ENCODE peak calls at places on chromosomes 12 and 14, in seven cellular contexts. A is LoVo; J is T-helper 2 cell; D is stimulated activated naive CD4-positive, alpha-beta T cell; V is activated CD4-positive, alpha-beta T cell treated with anti-CD3 and anti-CD28 coated beads, Interleukin-2, amount 50 U/mL, for 4 hours; W is AG04449; G is GM19239. C is an unnamed sample.

GRCh38 chr14:61523751-61524150 is 171.6 kb upstream of the HIF1A start:
- DNase-seq in V (no peak), D (no peak), J (no peak), A (no peak), W (no peak), G (no peak), C (no peak)

GRCh38 chr12:124929649-124930419 is 15.4 kb upstream of the UBC start:
- DNase-seq in J (no peak), A (no peak), D (no peak), W (no peak), G (no peak), V (no peak), C (no peak)

GRCh38 chr14:99579077-99579836 is 24.8 kb downstream of the CCDC85C start:
- DNase-seq in V (no peak), J (no peak), W (no peak), G (no peak), D (no peak), A (no peak), C (no peak)

GRCh38 chr14:35365130-35366047 is 39.2 kb downstream of the NFKBIA start:
- DNase-seq in V (peak), J (peak), D (no peak), A (peak), W (no peak), G (no peak), C (peak)

GRCh38 chr12:109863961-109864712 is 16.2 kb downstream of the GLTP start:
- DNase-seq in A (no peak), J (no peak), W (no peak), G (no peak), D (no peak), V (no peak), C (no peak)

GRCh38 chr14:101379842-101380241 is 181.5 kb upstream of the DIO3 start:
- DNase-seq in D (no peak), W (no peak), A (no peak), J (no peak), G (no peak), V (no peak), C (no peak)

GRCh38 chr14:86513056-86513455 is 983.1 kb downstream of the FLRT2 start:
- DNase-seq in J (no peak), A (no peak), V (no peak), D (no peak), W (no peak), G (no peak), C (no peak)

GRCh38 chr12:22687677-22688076 is 62.7 kb downstream of the ETNK1 start:
- DNase-seq in G (no peak), W (peak), V (no peak), A (no peak), D (no peak), J (no peak), C (no peak)

GRCh38 chr12:76259071-76259470 is 89.1 kb downstream of the BBS10 start:
- DNase-seq in W (no peak), J (no peak), D (no peak), G (no peak), V (no peak), A (no peak), C (no peak)

GRCh38 chr12:50221228-50222008 is 54.2 kb upstream of the CERS5 start:
- DNase-seq in W (no peak), V (no peak), G (no peak), A (no peak), D (no peak), J (no peak), C (no peak)

GRCh38 chr14:21496453-21496852 is 14.7 kb downstream of the METTL3 start:
- DNase-seq in D (no peak), A (no peak), V (no peak), G (no peak), W (no peak), J (no peak), C (no peak)

GRCh38 chr14:95828649-95829265 is 47.9 kb upstream of the TUNAR start:
- DNase-seq in J (no peak), W (no peak), G (no peak), A (no peak), D (no peak), V (no peak), C (no peak)

GRCh38 chr12:124279846-124280360 is 15.0 kb upstream of the RFLNA start:
- DNase-seq in J (no peak), D (no peak), G (no peak), W (no peak), V (no peak), A (no peak), C (no peak)

GRCh38 chr14:101074124-101075024 is 170.9 kb upstream of the RTL1 start:
- DNase-seq in W (no peak), G (no peak), V (no peak), J (no peak), D (no peak), A (no peak), C (no peak)

GRCh38 chr14:105537580-105538474 is 11.4 kb downstream of the TMEM121 start:
- DNase-seq in J (peak), A (peak), D (peak), G (peak), W (no peak), V (peak), C (no peak)

GRCh38 chr12:132399092-132400010 is 70.0 kb upstream of the GALNT9 start:
- DNase-seq in A (no peak), V (no peak), D (no peak), J (no peak), W (no peak), G (no peak), C (no peak)

GRCh38 chr12:105474672-105475071 is 144.2 kb downstream of the C12orf75 start:
- DNase-seq in D (no peak), J (no peak), A (peak), G (no peak), V (no peak), W (no peak), C (no peak)

GRCh38 chr12:14315501-14315900 is 50.0 kb upstream of the ATF7IP start:
- DNase-seq in A (no peak), W (no peak), G (no peak), V (no peak), D (no peak), J (no peak), C (no peak)

GRCh38 chr12:78703820-78704525 is 160.6 kb upstream of the SYT1 start:
- DNase-seq in V (no peak), J (no peak), W (peak), G (no peak), D (no peak), A (peak), C (peak)

GRCh38 chr14:70641548-70642312 is at the start of gene TTC9:
- DNase-seq in A (peak), D (peak), G (peak), J (peak), W (no peak), V (no peak), C (no peak)

GRCh38 chr12:45435945-45436710 is 220.2 kb downstream of the ANO6 start:
- DNase-seq in J (no peak), W (no peak), V (no peak), G (no peak), D (no peak), A (no peak), C (no peak)

GRCh38 chr12:6852651-6853354 is 853 bp downstream of the USP5 start:
- DNase-seq in J (peak), V (peak), G (no peak), D (peak), A (peak), W (no peak), C (no peak)

GRCh38 chr12:50520808-50521207 is 16.0 kb downstream of the DIP2B start:
- DNase-seq in A (no peak), W (no peak), J (no peak), G (no peak), D (no peak), V (no peak), C (no peak)

GRCh38 chr14:68191567-68192321 is 372.2 kb downstream of the RAD51B start:
- DNase-seq in W (no peak), J (no peak), D (no peak), A (peak), V (no peak), G (no peak), C (peak)

GRCh38 chr12:74846116-74846515 is 308.5 kb downstream of the ATXN7L3B start:
- DNase-seq in D (no peak), W (no peak), A (no peak), J (no peak), V (no peak), G (no peak), C (no peak)

GRCh38 chr14:74913986-74914573 is 9.0 kb downstream of the RPS6KL1 start:
- DNase-seq in J (no peak), A (no peak), G (no peak), D (no peak), V (no peak), W (no peak), C (peak)

GRCh38 chr14:55739967-55740707 is 160.1 kb downstream of the KTN1 start:
- DNase-seq in A (no peak), J (no peak), V (no peak), D (no peak), W (no peak), G (no peak), C (no peak)

GRCh38 chr12:80837342-80837978 is 100.3 kb downstream of the LIN7A start:
- DNase-seq in G (no peak), J (no peak), V (no peak), A (peak), D (no peak), W (peak), C (peak)

GRCh38 chr14:33679461-33680225 is 271.2 kb downstream of the EGLN3 start:
- DNase-seq in A (no peak), W (no peak), G (no peak), D (no peak), V (no peak), J (no peak), C (no peak)

GRCh38 chr12:12249216-12250050 is 17.4 kb downstream of the LRP6 start:
- DNase-seq in D (no peak), A (no peak), W (no peak), G (no peak), V (no peak), J (no peak), C (no peak)

GRCh38 chr12:79897617-79898016 is 37.3 kb downstream of the PPP1R12A start:
- DNase-seq in W (peak), V (no peak), J (no peak), G (no peak), A (peak), D (no peak), C (peak)

GRCh38 chr12:130070017-130070653 is 92.1 kb upstream of the FZD10 start:
- DNase-seq in A (no peak), W (no peak), G (no peak), D (no peak), V (no peak), J (no peak), C (no peak)

GRCh38 chr12:79326225-79326624 is 364.5 kb downstream of the PAWR start:
- DNase-seq in W (no peak), A (no peak), D (no peak), J (no peak), V (no peak), G (no peak), C (no peak)

GRCh38 chr14:68403191-68403781 is 389.6 kb downstream of the ZFP36L1 start:
- DNase-seq in J (no peak), W (no peak), A (no peak), D (no peak), V (no peak), G (no peak), C (no peak)

GRCh38 chr14:106276326-106277267 is 750.2 kb downstream of the TMEM121 start:
- DNase-seq in D (peak), J (no peak), W (no peak), A (no peak), V (no peak), G (no peak), C (no peak)

GRCh38 chr12:3598896-3599295 is 107.9 kb downstream of the PRMT8 start:
- DNase-seq in J (no peak), A (no peak), V (no peak), G (no peak), W (no peak), D (no peak), C (no peak)

GRCh38 chr14:33509927-33510535 is 440.8 kb downstream of the EGLN3 start:
- DNase-seq in W (no peak), D (no peak), A (no peak), G (no peak), J (no peak), V (no peak), C (no peak)